ENCODE peak calls at places on chromosomes 5 and 9, in five cellular contexts. One of them, this sample, is unnamed.

GRCh38 chr9:122080986-122081385 is 12.1 kb downstream of the TTLL11 start:
- DNase-seq in stimulated activated CD8-positive, alpha-beta memory T cell treated with anti-CD3 and anti-CD28 coated beads, Interleukin-7, amount 100 ng/mL, for 24 hours: no peak
- DNase-seq in WERI-Rb-1: no peak
- DNase-seq in LoVo: no peak
- DNase-seq in NCI-H2081: no peak
- DNase-seq in this sample: no peak

GRCh38 chr5:42507451-42508092 is 84.3 kb downstream of the GHR start:
- DNase-seq in stimulated activated CD8-positive, alpha-beta memory T cell treated with anti-CD3 and anti-CD28 coated beads, Interleukin-7, amount 100 ng/mL, for 24 hours: no peak
- DNase-seq in NCI-H2081: no peak
- DNase-seq in LoVo: no peak
- DNase-seq in WERI-Rb-1: no peak
- DNase-seq in this sample: no peak

GRCh38 chr9:93111371-93112115 is 15.5 kb downstream of the CARD19 start:
- DNase-seq in LoVo: no peak
- DNase-seq in WERI-Rb-1: no peak
- DNase-seq in NCI-H2081: no peak
- DNase-seq in stimulated activated CD8-positive, alpha-beta memory T cell treated with anti-CD3 and anti-CD28 coated beads, Interleukin-7, amount 100 ng/mL, for 24 hours: no peak
- DNase-seq in this sample: no peak

GRCh38 chr9:26760675-26761074 is 131.9 kb downstream of the CAAP1 start:
- DNase-seq in stimulated activated CD8-positive, alpha-beta memory T cell treated with anti-CD3 and anti-CD28 coated beads, Interleukin-7, amount 100 ng/mL, for 24 hours: no peak
- DNase-seq in NCI-H2081: no peak
- DNase-seq in WERI-Rb-1: no peak
- DNase-seq in LoVo: no peak
- DNase-seq in this sample: no peak

GRCh38 chr5:143052967-143053682 is 282.9 kb downstream of the ARHGAP26 start:
- DNase-seq in stimulated activated CD8-positive, alpha-beta memory T cell treated with anti-CD3 and anti-CD28 coated beads, Interleukin-7, amount 100 ng/mL, for 24 hours: no peak
- DNase-seq in WERI-Rb-1: no peak
- DNase-seq in LoVo: no peak
- DNase-seq in NCI-H2081: no peak
- DNase-seq in this sample: no peak

GRCh38 chr9:91536211-91536691 is 112.6 kb upstream of the NFIL3 start:
- DNase-seq in LoVo: peak
- DNase-seq in stimulated activated CD8-positive, alpha-beta memory T cell treated with anti-CD3 and anti-CD28 coated beads, Interleukin-7, amount 100 ng/mL, for 24 hours: no peak
- DNase-seq in WERI-Rb-1: no peak
- DNase-seq in NCI-H2081: no peak
- DNase-seq in this sample: no peak

GRCh38 chr5:115815693-115816225 is 700 bp downstream of the CDO1 start:
- DNase-seq in NCI-H2081: no peak
- DNase-seq in WERI-Rb-1: no peak
- DNase-seq in stimulated activated CD8-positive, alpha-beta memory T cell treated with anti-CD3 and anti-CD28 coated beads, Interleukin-7, amount 100 ng/mL, for 24 hours: no peak
- DNase-seq in LoVo: no peak
- DNase-seq in this sample: no peak

GRCh38 chr5:123119334-123119986 is 30.4 kb downstream of the PRDM6 start:
- DNase-seq in LoVo: peak
- DNase-seq in NCI-H2081: no peak
- DNase-seq in WERI-Rb-1: peak
- DNase-seq in stimulated activated CD8-positive, alpha-beta memory T cell treated with anti-CD3 and anti-CD28 coated beads, Interleukin-7, amount 100 ng/mL, for 24 hours: no peak
- DNase-seq in this sample: no peak

GRCh38 chr5:83741571-83741970 is 20.9 kb upstream of the HAPLN1 start:
- DNase-seq in WERI-Rb-1: no peak
- DNase-seq in NCI-H2081: no peak
- DNase-seq in stimulated activated CD8-positive, alpha-beta memory T cell treated with anti-CD3 and anti-CD28 coated beads, Interleukin-7, amount 100 ng/mL, for 24 hours: no peak
- DNase-seq in LoVo: no peak
- DNase-seq in this sample: no peak

GRCh38 chr5:147763791-147764525 is 18.6 kb downstream of the JAKMIP2 start:
- DNase-seq in LoVo: no peak
- DNase-seq in stimulated activated CD8-positive, alpha-beta memory T cell treated with anti-CD3 and anti-CD28 coated beads, Interleukin-7, amount 100 ng/mL, for 24 hours: no peak
- DNase-seq in NCI-H2081: no peak
- DNase-seq in WERI-Rb-1: no peak
- DNase-seq in this sample: no peak

GRCh38 chr5:59069438-59070079 is 486.7 kb downstream of the RAB3C start:
- DNase-seq in NCI-H2081: no peak
- DNase-seq in LoVo: no peak
- DNase-seq in WERI-Rb-1: no peak
- DNase-seq in stimulated activated CD8-positive, alpha-beta memory T cell treated with anti-CD3 and anti-CD28 coated beads, Interleukin-7, amount 100 ng/mL, for 24 hours: no peak
- DNase-seq in this sample: no peak

GRCh38 chr5:38835887-38836286 is 9.9 kb upstream of the OSMR start:
- DNase-seq in LoVo: no peak
- DNase-seq in NCI-H2081: no peak
- DNase-seq in WERI-Rb-1: no peak
- DNase-seq in stimulated activated CD8-positive, alpha-beta memory T cell treated with anti-CD3 and anti-CD28 coated beads, Interleukin-7, amount 100 ng/mL, for 24 hours: no peak
- DNase-seq in this sample: no peak

GRCh38 chr9:79570449-79571308 is 1.1 kb upstream of the TLE4 start:
- DNase-seq in WERI-Rb-1: peak
- DNase-seq in stimulated activated CD8-positive, alpha-beta memory T cell treated with anti-CD3 and anti-CD28 coated beads, Interleukin-7, amount 100 ng/mL, for 24 hours: peak
- DNase-seq in LoVo: no peak
- DNase-seq in NCI-H2081: no peak
- DNase-seq in this sample: no peak

GRCh38 chr9:28882528-28882927 is 1309.2 kb upstream of the C9orf72 start:
- DNase-seq in stimulated activated CD8-positive, alpha-beta memory T cell treated with anti-CD3 and anti-CD28 coated beads, Interleukin-7, amount 100 ng/mL, for 24 hours: no peak
- DNase-seq in WERI-Rb-1: no peak
- DNase-seq in NCI-H2081: no peak
- DNase-seq in LoVo: no peak
- DNase-seq in this sample: no peak

GRCh38 chr5:132089363-132089762 is 15.8 kb downstream of the CSF2 start:
- DNase-seq in LoVo: no peak
- DNase-seq in NCI-H2081: no peak
- DNase-seq in WERI-Rb-1: no peak
- DNase-seq in stimulated activated CD8-positive, alpha-beta memory T cell treated with anti-CD3 and anti-CD28 coated beads, Interleukin-7, amount 100 ng/mL, for 24 hours: no peak
- DNase-seq in this sample: no peak

GRCh38 chr5:133240425-133241091 is 188.7 kb downstream of the HSPA4 start:
- DNase-seq in NCI-H2081: no peak
- DNase-seq in WERI-Rb-1: no peak
- DNase-seq in stimulated activated CD8-positive, alpha-beta memory T cell treated with anti-CD3 and anti-CD28 coated beads, Interleukin-7, amount 100 ng/mL, for 24 hours: no peak
- DNase-seq in LoVo: peak
- DNase-seq in this sample: no peak

GRCh38 chr9:35914307-35914807 is 5.1 kb downstream of the SPAAR start:
- DNase-seq in LoVo: peak
- DNase-seq in NCI-H2081: no peak
- DNase-seq in stimulated activated CD8-positive, alpha-beta memory T cell treated with anti-CD3 and anti-CD28 coated beads, Interleukin-7, amount 100 ng/mL, for 24 hours: no peak
- DNase-seq in WERI-Rb-1: peak
- DNase-seq in this sample: no peak

GRCh38 chr5:5483880-5484595 is 61.6 kb downstream of the ICE1 start:
- DNase-seq in LoVo: no peak
- DNase-seq in stimulated activated CD8-positive, alpha-beta memory T cell treated with anti-CD3 and anti-CD28 coated beads, Interleukin-7, amount 100 ng/mL, for 24 hours: no peak
- DNase-seq in WERI-Rb-1: no peak
- DNase-seq in NCI-H2081: no peak
- DNase-seq in this sample: no peak

GRCh38 chr9:110076894-110077725 is 130.8 kb downstream of the C9orf152 start:
- DNase-seq in LoVo: no peak
- DNase-seq in WERI-Rb-1: no peak
- DNase-seq in stimulated activated CD8-positive, alpha-beta memory T cell treated with anti-CD3 and anti-CD28 coated beads, Interleukin-7, amount 100 ng/mL, for 24 hours: no peak
- DNase-seq in NCI-H2081: no peak
- DNase-seq in this sample: no peak

GRCh38 chr9:6973762-6974161 is 216.0 kb downstream of the KDM4C start:
- DNase-seq in WERI-Rb-1: no peak
- DNase-seq in NCI-H2081: no peak
- DNase-seq in LoVo: no peak
- DNase-seq in stimulated activated CD8-positive, alpha-beta memory T cell treated with anti-CD3 and anti-CD28 coated beads, Interleukin-7, amount 100 ng/mL, for 24 hours: no peak
- DNase-seq in this sample: no peak

GRCh38 chr5:159908201-159908940 is 7.9 kb upstream of the ADRA1B start:
- DNase-seq in LoVo: no peak
- DNase-seq in WERI-Rb-1: no peak
- DNase-seq in stimulated activated CD8-positive, alpha-beta memory T cell treated with anti-CD3 and anti-CD28 coated beads, Interleukin-7, amount 100 ng/mL, for 24 hours: no peak
- DNase-seq in NCI-H2081: no peak
- DNase-seq in this sample: no peak

GRCh38 chr5:132445640-132445923 is 45.0 kb downstream of the IRF1 start:
- DNase-seq in WERI-Rb-1: no peak
- DNase-seq in LoVo: no peak
- DNase-seq in NCI-H2081: no peak
- DNase-seq in stimulated activated CD8-positive, alpha-beta memory T cell treated with anti-CD3 and anti-CD28 coated beads, Interleukin-7, amount 100 ng/mL, for 24 hours: no peak
- DNase-seq in this sample: no peak

GRCh38 chr9:129381481-129381957 is 203.5 kb upstream of the IER5L start:
- DNase-seq in stimulated activated CD8-positive, alpha-beta memory T cell treated with anti-CD3 and anti-CD28 coated beads, Interleukin-7, amount 100 ng/mL, for 24 hours: no peak
- DNase-seq in NCI-H2081: no peak
- DNase-seq in LoVo: no peak
- DNase-seq in WERI-Rb-1: no peak
- DNase-seq in this sample: no peak

GRCh38 chr5:56649569-56649968 is 165.8 kb upstream of the MAP3K1 start:
- DNase-seq in WERI-Rb-1: no peak
- DNase-seq in LoVo: no peak
- DNase-seq in stimulated activated CD8-positive, alpha-beta memory T cell treated with anti-CD3 and anti-CD28 coated beads, Interleukin-7, amount 100 ng/mL, for 24 hours: no peak
- DNase-seq in NCI-H2081: no peak
- DNase-seq in this sample: no peak

GRCh38 chr9:38196721-38197120 is 127.7 kb upstream of the SHB start:
- DNase-seq in stimulated activated CD8-positive, alpha-beta memory T cell treated with anti-CD3 and anti-CD28 coated beads, Interleukin-7, amount 100 ng/mL, for 24 hours: no peak
- DNase-seq in LoVo: no peak
- DNase-seq in NCI-H2081: no peak
- DNase-seq in WERI-Rb-1: no peak
- DNase-seq in this sample: no peak

GRCh38 chr9:78236511-78236950 is 656 bp downstream of the CEP78 start:
- DNase-seq in stimulated activated CD8-positive, alpha-beta memory T cell treated with anti-CD3 and anti-CD28 coated beads, Interleukin-7, amount 100 ng/mL, for 24 hours: no peak
- DNase-seq in WERI-Rb-1: peak
- DNase-seq in NCI-H2081: peak
- DNase-seq in LoVo: no peak
- DNase-seq in this sample: no peak

GRCh38 chr9:104765138-104765537 is 1.2 kb downstream of the NIPSNAP3B start:
- DNase-seq in WERI-Rb-1: no peak
- DNase-seq in LoVo: no peak
- DNase-seq in stimulated activated CD8-positive, alpha-beta memory T cell treated with anti-CD3 and anti-CD28 coated beads, Interleukin-7, amount 100 ng/mL, for 24 hours: no peak
- DNase-seq in NCI-H2081: no peak
- DNase-seq in this sample: no peak

GRCh38 chr5:40437452-40437861 is 242.3 kb upstream of the PTGER4 start:
- DNase-seq in WERI-Rb-1: no peak
- DNase-seq in stimulated activated CD8-positive, alpha-beta memory T cell treated with anti-CD3 and anti-CD28 coated beads, Interleukin-7, amount 100 ng/mL, for 24 hours: no peak
- DNase-seq in NCI-H2081: no peak
- DNase-seq in LoVo: peak
- DNase-seq in this sample: no peak

GRCh38 chr9:137373611-137373980 is 49.4 kb downstream of the EXD3 start:
- DNase-seq in LoVo: no peak
- DNase-seq in stimulated activated CD8-positive, alpha-beta memory T cell treated with anti-CD3 and anti-CD28 coated beads, Interleukin-7, amount 100 ng/mL, for 24 hours: no peak
- DNase-seq in NCI-H2081: no peak
- DNase-seq in WERI-Rb-1: peak
- DNase-seq in this sample: no peak

GRCh38 chr5:68419637-68420452 is 204.3 kb downstream of the PIK3R1 start:
- DNase-seq in NCI-H2081: no peak
- DNase-seq in WERI-Rb-1: peak
- DNase-seq in stimulated activated CD8-positive, alpha-beta memory T cell treated with anti-CD3 and anti-CD28 coated beads, Interleukin-7, amount 100 ng/mL, for 24 hours: no peak
- DNase-seq in LoVo: peak
- DNase-seq in this sample: no peak

GRCh38 chr5:66307647-66308257 is 163.7 kb downstream of the SREK1 start:
- DNase-seq in WERI-Rb-1: no peak
- DNase-seq in LoVo: peak
- DNase-seq in NCI-H2081: peak
- DNase-seq in stimulated activated CD8-positive, alpha-beta memory T cell treated with anti-CD3 and anti-CD28 coated beads, Interleukin-7, amount 100 ng/mL, for 24 hours: no peak
- DNase-seq in this sample: peak

GRCh38 chr5:55544341-55544740 is 9.6 kb upstream of the PLPP1 start:
- DNase-seq in stimulated activated CD8-positive, alpha-beta memory T cell treated with anti-CD3 and anti-CD28 coated beads, Interleukin-7, amount 100 ng/mL, for 24 hours: no peak
- DNase-seq in NCI-H2081: no peak
- DNase-seq in WERI-Rb-1: no peak
- DNase-seq in LoVo: no peak
- DNase-seq in this sample: no peak

GRCh38 chr9:132978451-132979087 is at the start of gene GFI1B:
- DNase-seq in WERI-Rb-1: no peak
- DNase-seq in LoVo: no peak
- DNase-seq in stimulated activated CD8-positive, alpha-beta memory T cell treated with anti-CD3 and anti-CD28 coated beads, Interleukin-7, amount 100 ng/mL, for 24 hours: no peak
- DNase-seq in NCI-H2081: no peak
- DNase-seq in this sample: no peak

This sample was measured in NCI-H1436 treated with DMSO at 0.1 percent for 48 hours.